ENCODE peak calls at places on chromosome 19, in ten cellular contexts. U is T-helper 22 cell; T is stimulated activated CD8-positive, alpha-beta memory T cell treated with anti-CD3 and anti-CD28 coated beads, Interleukin-7, amount 100 ng/mL, for 24 hours; Y is COR-L47; F is NCI-H187; P is activated T-helper 1 cell treated with anti-CD3 and anti-CD28 coated beads, Interleukin-2, amount 50 U/mL, for 16 hours; A is activated T-cell treated with anti-CD3 and anti-CD28 coated beads for 24 hours; G is cardiac fibroblast; B is PC-9; X is hypothalamus. I is an unnamed sample.

GRCh38 chr19:42316223-42317211 is 3.4 kb downstream of the TMEM145 start:
- DNase-seq in B (peak; percentile 59), G (no peak), X (no peak), U (no peak), F (no peak), P (no peak), Y (no peak), T (no peak), A (no peak), I (no peak)

GRCh38 chr19:28736528-28736927 is 476.4 kb downstream of the UQCRFS1 start:
- DNase-seq in B (no peak), F (no peak), X (no peak), A (no peak), U (no peak), T (no peak), G (no peak), Y (no peak), P (no peak), I (no peak)

GRCh38 chr19:3292958-3293529 is 68.6 kb downstream of the CELF5 start:
- DNase-seq in Y (no peak), U (no peak), T (no peak), X (no peak), F (no peak), A (no peak), B (no peak), P (no peak), G (no peak), I (no peak)

GRCh38 chr19:41821003-41821735 is 23.3 kb downstream of the LYPD4 start:
- DNase-seq in B (peak; percentile 47), P (no peak), G (peak; percentile 26), U (no peak), X (no peak), Y (peak; percentile 69), F (peak; percentile 77), T (no peak), A (peak; percentile 20), I (peak; percentile 53)

GRCh38 chr19:41064974-41065569 is 23.2 kb upstream of the CYP2A13 start:
- DNase-seq in G (peak; percentile 34), P (no peak), X (no peak), A (no peak), Y (no peak), U (no peak), F (no peak), T (no peak), B (no peak), I (no peak)

GRCh38 chr19:18020212-18021067 is 12.5 kb downstream of the ARRDC2 start:
- DNase-seq in Y (no peak), F (no peak), B (peak; percentile 54), A (no peak), G (peak; percentile 66), T (no peak), P (no peak), X (peak; percentile 72), U (no peak), I (no peak)

GRCh38 chr19:35905178-35905727 is 2.8 kb downstream of the TYROBP start:
- DNase-seq in A (no peak), F (no peak), G (no peak), T (no peak), P (no peak), U (no peak), X (no peak), B (no peak), Y (no peak), I (no peak)

GRCh38 chr19:20279516-20279915 is 112.5 kb downstream of the ZNF486 start:
- DNase-seq in G (no peak), F (no peak), P (no peak), X (peak; percentile 32), U (no peak), Y (no peak), B (no peak), T (no peak), A (no peak), I (no peak)

GRCh38 chr19:18789883-18790565 is 1.1 kb downstream of the COMP start:
- DNase-seq in B (no peak), U (no peak), G (peak; percentile 41), A (no peak), F (no peak), Y (peak; percentile 27), P (no peak), X (no peak), T (no peak), I (peak; percentile 33)

GRCh38 chr19:4007836-4008539 is 452 bp downstream of the PIAS4 start:
- DNase-seq in Y (no peak), F (no peak), G (peak; percentile 23), A (no peak), P (no peak), U (no peak), T (no peak), B (no peak), X (no peak), I (no peak)

GRCh38 chr19:15283141-15283885 is 49.0 kb downstream of the BRD4 start:
- DNase-seq in U (no peak), P (no peak), G (peak; percentile 55), T (no peak), A (peak; percentile 30), F (no peak), B (no peak), X (no peak), Y (no peak), I (no peak)

GRCh38 chr19:41987141-41987860 is 6.7 kb downstream of the ATP1A3 start:
- DNase-seq in X (no peak), Y (no peak), U (no peak), T (no peak), B (no peak), G (no peak), F (no peak), A (no peak), P (no peak), I (no peak)

GRCh38 chr19:17058236-17058635 is 17.0 kb downstream of the HAUS8 start:
- DNase-seq in G (peak; percentile 40), Y (no peak), T (no peak), A (no peak), P (no peak), X (no peak), B (no peak), U (no peak), F (no peak), I (no peak)

GRCh38 chr19:35392742-35393350 is 22.0 kb downstream of the GPR42 start:
- DNase-seq in F (no peak), U (no peak), Y (no peak), B (no peak), P (no peak), X (no peak), G (no peak), A (no peak), T (no peak), I (no peak)

GRCh38 chr19:7182489-7182888 is 111.7 kb downstream of the INSR start:
- DNase-seq in T (no peak), G (no peak), X (no peak), Y (no peak), F (no peak), P (no peak), A (no peak), B (no peak), U (no peak), I (no peak)

GRCh38 chr19:44603201-44603945 is 10.0 kb upstream of the IGSF23 start:
- DNase-seq in A (no peak), U (no peak), X (no peak), P (no peak), B (no peak), G (peak; percentile 85), Y (no peak), F (no peak), T (no peak), I (no peak)

GRCh38 chr19:35353635-35354034 is 4.6 kb upstream of the FFAR3 start:
- DNase-seq in U (no peak), Y (no peak), A (no peak), T (no peak), G (peak; percentile 53), F (no peak), B (no peak), P (no peak), X (no peak), I (no peak)

GRCh38 chr19:19543640-19544039 is 5.6 kb downstream of the CILP2 start:
- DNase-seq in F (no peak), P (no peak), Y (no peak), T (no peak), G (no peak), U (no peak), A (no peak), B (no peak), X (no peak), I (no peak)

GRCh38 chr19:10554760-10555612 is 10.8 kb downstream of the KRI1 start:
- DNase-seq in X (no peak), F (no peak), T (no peak), A (no peak), G (no peak), B (no peak), Y (no peak), U (no peak), P (no peak), I (no peak)

GRCh38 chr19:55082023-55082851 is 6.6 kb downstream of the EPS8L1 start:
- DNase-seq in U (no peak), X (no peak), F (no peak), P (no peak), T (no peak), G (peak; percentile 61), Y (no peak), A (peak; percentile 31), B (no peak), I (no peak)

GRCh38 chr19:37635076-37636056 is 19.9 kb downstream of the ZFP30 start:
- DNase-seq in P (no peak), X (no peak), G (no peak), T (no peak), U (no peak), B (no peak), A (no peak), F (no peak), Y (no peak), I (no peak)

GRCh38 chr19:50658438-50659317 is 9.4 kb downstream of the C19orf81 start:
- DNase-seq in B (no peak), T (peak; percentile 34), P (no peak), Y (no peak), U (no peak), A (peak; percentile 57), F (peak; percentile 32), X (peak; percentile 69), G (peak; percentile 82), I (peak; percentile 88)

GRCh38 chr19:12995596-12996541 is 594 bp downstream of the NFIX start:
- DNase-seq in B (peak; percentile 31), Y (no peak), X (peak; percentile 42), F (no peak), G (peak; percentile 55), T (no peak), A (no peak), P (no peak), U (no peak), I (no peak)

GRCh38 chr19:52600639-52601024 is 30.5 kb downstream of the ZNF701 start:
- DNase-seq in F (no peak), T (no peak), Y (no peak), G (no peak), U (no peak), X (no peak), B (no peak), P (no peak), A (no peak), I (no peak)

GRCh38 chr19:52221031-52221430 is 31.2 kb downstream of the PPP2R1A start:
- DNase-seq in A (no peak), U (no peak), G (no peak), P (no peak), X (no peak), Y (no peak), F (no peak), T (no peak), B (no peak), I (no peak)

GRCh38 chr19:6753178-6754031 is 13.8 kb downstream of the SH2D3A start:
- DNase-seq in Y (no peak), A (peak; percentile 81), G (peak; percentile 76), F (no peak), P (peak; percentile 39), T (peak; percentile 70), B (peak; percentile 37), X (no peak), U (peak; percentile 63), I (peak; percentile 85)

GRCh38 chr19:46586294-46586693 is 14.8 kb upstream of the CALM3 start:
- DNase-seq in X (no peak), P (no peak), F (no peak), A (no peak), G (no peak), U (no peak), T (no peak), Y (no peak), B (no peak), I (no peak)

GRCh38 chr19:18946918-18947317 is 5.9 kb upstream of the HOMER3 start:
- DNase-seq in F (no peak), X (no peak), P (no peak), A (no peak), G (no peak), B (no peak), T (no peak), U (no peak), Y (peak; percentile 14), I (no peak)